ENCODE peak calls at places on chromosome 12, in nine cellular contexts. R, W, L, A, S, G, O, B and Y are unnamed samples.

GRCh38 chr12:79938843-79939242 is 3.9 kb upstream of the PPP1R12A start:
- DNase-seq in B (no peak), O (no peak), W (no peak), S (no peak), L (no peak), A (no peak), G (no peak), R (no peak), Y (no peak)

GRCh38 chr12:119642986-119643385 is 24.9 kb upstream of the PRKAB1 start:
- DNase-seq in G (no peak), B (no peak), O (peak), R (no peak), L (no peak), A (no peak), S (no peak), W (no peak), Y (no peak)

GRCh38 chr12:12881495-12881894 is 9.9 kb upstream of the GPRC5A start:
- DNase-seq in S (peak), G (no peak), A (no peak), L (no peak), R (peak), W (peak), B (no peak), O (no peak), Y (no peak)

GRCh38 chr12:77578471-77579262 is 252.0 kb upstream of the NAV3 start:
- DNase-seq in L (no peak), A (peak), R (no peak), W (peak), S (no peak), B (no peak), G (no peak), O (no peak), Y (no peak)

GRCh38 chr12:52726451-52726850 is 23.1 kb upstream of the KRT77 start:
- DNase-seq in L (no peak), B (no peak), O (no peak), R (no peak), A (no peak), S (no peak), G (no peak), W (no peak), Y (no peak)

GRCh38 chr12:18141583-18141982 is 51.6 kb upstream of the RERGL start:
- DNase-seq in R (no peak), O (no peak), S (peak), B (no peak), G (no peak), A (no peak), W (peak), L (no peak), Y (no peak)

GRCh38 chr12:111993290-111994150 is 19.4 kb downstream of the TMEM116 start:
- DNase-seq in R (no peak), A (no peak), O (no peak), S (no peak), G (no peak), W (no peak), B (no peak), L (no peak), Y (no peak)

GRCh38 chr12:117881517-117881916 is 87.3 kb downstream of the KSR2 start:
- DNase-seq in O (no peak), L (no peak), S (no peak), G (no peak), B (no peak), W (no peak), A (no peak), R (no peak), Y (no peak)

DNA sequence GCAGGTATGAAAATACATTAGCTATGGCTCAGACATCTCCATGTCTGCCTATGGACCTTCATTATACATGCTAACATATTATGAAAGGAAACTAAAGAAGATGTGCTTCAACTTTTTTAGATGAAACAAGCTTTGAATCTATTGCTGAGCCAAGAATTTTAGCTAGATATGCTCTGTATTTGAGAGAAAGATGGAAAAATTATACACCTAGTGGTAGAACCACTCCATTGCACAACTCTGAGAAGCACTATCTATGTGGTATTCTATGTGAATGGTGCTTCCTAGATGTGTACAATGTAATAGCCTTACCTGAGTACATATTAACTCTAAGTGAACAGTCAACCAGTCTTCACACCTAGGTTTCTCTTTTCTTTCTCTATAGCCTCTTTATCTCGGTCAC is 17.3 kb downstream of the EPYC start:
- DNase-seq in O (no peak), L (no peak), R (no peak), B (no peak), A (no peak), W (no peak), G (no peak), S (no peak), Y (no peak)
- TF ChIP-seq CTCF in O (peak), L (no peak), R (no peak), B (peak), A (no peak), W (no peak), G (no peak), S (peak), Y (no peak)

GRCh38 chr12:102119674-102120563 is at the start of the genes NUP37 and PARPBP:
- DNase-seq in R (peak), S (peak), G (peak), L (peak), A (peak), B (peak), W (peak), O (peak), Y (peak)
- TF ChIP-seq CTCF in R (no peak), S (no peak), G (peak), L (no peak), A (no peak), B (no peak), W (peak), O (no peak), Y (peak)

GRCh38 chr12:54053625-54054441 is at the start of gene HOXC4:
- DNase-seq in G (no peak), B (peak), O (no peak), L (no peak), R (peak), W (no peak), S (no peak), A (no peak), Y (peak)
- TF ChIP-seq CTCF in G (no peak), B (no peak), O (no peak), L (no peak), R (no peak), W (no peak), S (no peak), A (no peak), Y (no peak)

DNA sequence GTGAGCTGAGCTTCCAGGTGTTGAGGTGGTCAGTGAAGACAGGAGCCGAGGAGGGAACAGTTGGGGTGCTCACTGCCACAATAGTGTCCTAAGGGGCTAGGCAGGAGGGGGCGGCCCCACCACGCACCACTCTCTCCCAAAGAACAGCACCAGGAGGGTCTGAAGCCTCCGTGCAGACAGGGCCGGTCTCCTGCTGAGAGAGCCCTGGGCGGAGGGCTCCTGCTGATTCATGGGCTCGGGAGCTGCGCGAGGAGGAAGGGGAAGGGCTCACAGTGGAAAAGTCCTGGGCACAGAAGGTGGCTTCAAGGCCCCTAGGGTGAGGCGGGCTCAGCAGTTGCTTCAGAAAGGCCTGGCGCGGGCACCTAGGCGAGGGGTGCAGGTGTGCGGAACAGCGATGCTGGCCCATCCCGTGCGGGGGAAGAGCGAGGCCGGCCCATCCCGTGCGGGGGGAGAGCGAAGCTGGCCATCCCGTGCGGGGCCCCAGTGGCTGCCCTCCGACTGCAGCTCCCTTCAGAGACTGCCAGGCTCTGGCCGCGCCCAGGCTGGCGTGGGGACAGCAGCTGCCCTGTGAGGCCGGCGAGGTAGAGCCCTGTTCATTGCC is 176.7 kb downstream of the ADGRD1 start:
- DNase-seq in B (no peak), R (no peak), O (no peak), W (no peak), A (no peak), S (no peak), G (no peak), L (no peak), Y (no peak)
- TF ChIP-seq CTCF in B (no peak), R (no peak), O (no peak), W (no peak), A (no peak), S (no peak), G (no peak), L (no peak), Y (no peak)

GRCh38 chr12:122200541-122201175 is 2.9 kb upstream of the B3GNT4 start:
- DNase-seq in B (no peak), W (no peak), O (peak), G (peak), A (no peak), L (no peak), S (no peak), R (no peak), Y (peak)
- TF ChIP-seq CTCF in B (no peak), W (no peak), O (peak), G (no peak), A (no peak), L (no peak), S (no peak), R (no peak), Y (no peak)

DNA sequence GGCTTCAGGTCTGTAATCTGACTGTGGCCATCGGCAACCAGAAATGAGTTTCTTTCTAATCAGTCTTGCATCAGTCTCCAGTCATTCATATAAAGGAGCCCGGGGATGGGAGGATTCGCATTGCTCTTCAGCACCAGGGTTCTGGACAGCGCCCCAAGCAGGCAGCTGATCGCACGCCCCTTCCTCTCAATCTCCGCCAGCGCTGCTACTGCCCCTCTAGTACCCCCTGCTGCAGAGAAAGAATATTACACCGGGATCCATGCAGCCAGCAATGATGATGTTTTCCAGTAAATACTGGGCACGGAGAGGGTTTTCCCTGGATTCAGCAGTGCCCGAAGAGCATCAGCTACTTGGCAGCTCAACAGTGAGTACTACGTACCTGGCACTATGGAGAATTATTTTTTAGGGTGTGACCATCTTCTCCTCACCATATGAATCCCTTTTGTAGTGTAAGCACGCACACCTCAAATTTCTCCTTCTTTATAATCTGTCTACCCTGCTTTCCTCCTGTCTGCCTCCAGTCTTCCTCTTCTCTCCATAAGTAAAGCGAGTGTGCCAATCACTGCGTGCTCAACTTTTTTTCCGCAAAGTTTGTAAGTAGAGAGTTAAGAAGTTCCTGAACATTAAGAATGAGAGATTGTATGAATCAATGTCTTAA is at the start of gene TPH2:
- DNase-seq in B (peak), O (peak), G (no peak), A (no peak), W (peak), L (no peak), S (peak), R (peak), Y (peak)
- TF ChIP-seq CTCF in B (peak), O (peak), G (peak), A (peak), W (peak), L (no peak), S (peak), R (peak), Y (no peak)

GRCh38 chr12:93107943-93108342 is 178.8 kb upstream of the EEA1 start:
- DNase-seq in S (no peak), R (no peak), L (no peak), O (no peak), A (no peak), G (no peak), W (no peak), B (no peak), Y (no peak)
- TF ChIP-seq CTCF in S (no peak), R (no peak), L (no peak), O (no peak), A (no peak), G (no peak), W (no peak), B (no peak), Y (no peak)

GRCh38 chr12:47576256-47576655 is 129.6 kb downstream of the RPAP3 start:
- DNase-seq in S (no peak), L (no peak), A (no peak), B (no peak), O (no peak), W (no peak), G (no peak), R (no peak), Y (no peak)

GRCh38 chr12:47574252-47575021 is 131.4 kb downstream of the RPAP3 start:
- DNase-seq in A (no peak), L (no peak), O (no peak), G (no peak), R (no peak), B (no peak), W (no peak), S (no peak), Y (peak)

GRCh38 chr12:47577213-47577612 is 128.6 kb downstream of the RPAP3 start:
- DNase-seq in S (no peak), L (no peak), A (no peak), W (no peak), R (no peak), B (no peak), G (no peak), O (no peak), Y (no peak)

DNA sequence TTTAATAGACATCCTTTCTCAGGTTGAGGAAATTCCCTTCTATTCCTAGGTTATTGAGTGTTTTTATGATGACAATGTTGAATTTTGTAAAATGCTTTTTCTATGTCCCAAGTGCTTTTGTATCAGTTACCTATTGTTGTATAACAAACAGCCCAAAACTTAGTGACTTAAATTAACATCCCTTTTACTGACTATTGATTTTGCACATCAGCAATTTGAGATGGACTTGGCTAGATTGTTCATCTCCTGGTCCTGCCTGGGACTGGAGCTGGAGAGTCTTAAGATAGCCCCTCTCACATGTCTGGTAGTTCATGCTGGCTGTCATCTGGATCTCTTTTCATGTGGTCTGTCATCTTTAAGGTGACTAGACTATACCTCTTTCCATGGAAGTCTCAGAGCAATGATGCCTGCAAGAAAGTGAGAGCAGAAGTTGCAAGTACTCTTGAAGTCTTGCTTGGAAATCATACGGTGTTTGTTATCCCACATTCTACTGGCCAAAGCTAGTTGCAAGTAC is 132.6 kb downstream of the RPAP3 start:
- DNase-seq in B (no peak), L (no peak), O (no peak), S (no peak), W (no peak), G (no peak), A (no peak), R (no peak), Y (no peak)
- TF ChIP-seq CTCF in B (no peak), L (no peak), O (no peak), S (no peak), W (no peak), G (no peak), A (no peak), R (no peak), Y (no peak)

GRCh38 chr12:94172973-94173372 is 24.6 kb downstream of the PLXNC1 start:
- DNase-seq in S (peak), G (no peak), A (peak), R (peak), O (no peak), L (no peak), B (no peak), W (peak), Y (no peak)
- TF ChIP-seq CTCF in S (no peak), G (no peak), A (no peak), R (no peak), O (no peak), L (no peak), B (no peak), W (no peak), Y (no peak)

DNA sequence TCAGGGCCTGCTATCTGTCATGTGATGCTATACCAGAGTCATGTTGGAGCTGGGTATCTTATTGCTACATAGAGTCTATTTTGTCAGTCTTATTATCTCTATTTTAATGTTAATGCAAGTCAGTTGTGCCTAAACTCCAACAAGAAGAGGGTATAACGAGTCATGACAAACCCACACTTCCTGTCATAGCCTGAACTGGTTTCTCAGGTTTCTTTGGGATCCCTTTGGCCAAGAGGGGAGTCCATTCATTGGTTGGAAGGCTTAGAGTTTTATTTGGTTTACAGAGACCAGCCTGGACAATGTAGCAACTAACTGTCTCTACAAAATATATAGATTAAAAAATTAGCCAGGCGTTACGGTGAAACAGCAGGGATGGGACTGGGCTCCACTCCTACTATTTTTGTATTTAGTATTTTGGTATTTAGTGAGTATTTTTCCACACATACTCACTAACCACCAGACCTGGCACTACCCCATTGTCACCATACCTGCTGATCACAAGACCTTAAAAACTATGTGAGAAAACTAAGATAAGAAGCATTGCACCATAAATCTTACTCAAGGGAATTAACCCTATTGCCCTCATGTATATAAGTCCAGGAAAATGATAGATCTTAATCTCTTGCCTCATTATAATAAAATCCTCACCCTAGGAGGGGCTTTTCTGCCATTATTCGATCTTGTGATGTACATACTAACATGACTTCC is 387.5 kb downstream of the IPO8 start:
- DNase-seq in A (no peak), B (no peak), S (no peak), W (no peak), R (no peak), L (no peak), O (no peak), G (no peak), Y (no peak)
- TF ChIP-seq CTCF in A (no peak), B (no peak), S (no peak), W (no peak), R (no peak), L (no peak), O (no peak), G (no peak), Y (no peak)